ENCODE peak calls at places on chromosomes 7 and 10, in eight cellular contexts. S is transverse colon; R is upper lobe of right lung; E is stimulated activated CD4-positive, alpha-beta T cell treated with anti-CD3 and anti-CD28 coated beads, Interleukin-1b, Interleukin-23, amount 100 ng/mL, for 1 hour; D is stimulated activated CD8-positive, alpha-beta memory T cell treated with anti-CD3 and anti-CD28 coated beads, Interleukin-7, amount 100 ng/mL, for 24 hours; B is tibial artery; Q is activated naive CD8-positive, alpha-beta T cell treated with anti-CD3 and anti-CD28 coated beads, Interleukin-2, amount 50 U/mL, for 24 hours; H is NCI-H1092 treated with DMSO at 0.1 percent for 48 hours. X is an unnamed sample.

GRCh38 chr7:47380325-47381131 is 201.4 kb downstream of the TNS3 start:
- DNase-seq in S (peak; percentile 79), R (peak; percentile 66), E (no peak), D (no peak), B (no peak), Q (no peak), H (no peak), X (no peak)

GRCh38 chr7:17552952-17553351 is 254.5 kb downstream of the AHR start:
- DNase-seq in S (no peak), R (no peak), E (no peak), D (no peak), B (no peak), Q (no peak), H (no peak), X (no peak)

GRCh38 chr7:87600130-87601124 is at the start of gene ABCB1:
- DNase-seq in S (peak; percentile 75), R (peak; percentile 65), E (peak; percentile 15), D (peak; percentile 8), B (peak; percentile 31), Q (peak; percentile 57), H (peak; percentile 17), X (no peak)

GRCh38 chr7:46386428-46387399 is 465.6 kb upstream of the IGFBP3 start:
- DNase-seq in S (no peak), R (no peak), E (no peak), D (no peak), B (no peak), Q (no peak), H (no peak), X (no peak)

GRCh38 chr10:35416628-35417625 is 80.6 kb downstream of the CCNY start:
- DNase-seq in S (no peak), R (no peak), E (no peak), D (no peak), B (no peak), Q (no peak), H (peak; percentile 41), X (no peak)

GRCh38 chr7:157010588-157011332 is at the start of gene MNX1:
- DNase-seq in S (peak; percentile 89), R (peak; percentile 92), E (no peak), D (peak; percentile 13), B (no peak), Q (peak; percentile 52), H (peak; percentile 93), X (no peak)

GRCh38 chr10:127996586-127996985 is 89.7 kb downstream of the PTPRE start:
- DNase-seq in S (no peak), R (peak; percentile 74), E (no peak), D (no peak), B (no peak), Q (no peak), H (no peak), X (peak; percentile 31)

GRCh38 chr7:102044984-102045673 is 227.7 kb downstream of the CUX1 start:
- DNase-seq in S (no peak), R (peak; percentile 72), E (no peak), D (no peak), B (peak; percentile 55), Q (no peak), H (peak; percentile 85), X (peak; percentile 86)

GRCh38 chr7:33644489-33644888 is 260.9 kb upstream of the BMPER start:
- DNase-seq in S (no peak), R (no peak), E (no peak), D (no peak), B (no peak), Q (no peak), H (no peak), X (no peak)

X was measured in AG09309.